ENCODE peak calls at places on chromosomes 12 and 14, in five cellular contexts. H is CD4-positive, CD25-positive, alpha-beta regulatory T cell; T is A549; J is psoas muscle; F is heart left ventricle. Z is an unnamed sample.

GRCh38 chr12:104969328-104969727 is 11.2 kb upstream of the SLC41A2 start:
- DNase-seq in T (no peak), H (no peak), J (no peak), F (no peak), Z (no peak)

GRCh38 chr14:58663494-58664111 is 25.8 kb downstream of the DACT1 start:
- DNase-seq in T (no peak), F (no peak), J (no peak), H (no peak), Z (no peak)

GRCh38 chr12:41663487-41664258 is 475.6 kb downstream of the PDZRN4 start:
- DNase-seq in H (no peak), F (no peak), J (no peak), T (peak; percentile 39), Z (no peak)

GRCh38 chr14:80638620-80639215 is 302.8 kb downstream of the CEP128 start:
- DNase-seq in T (peak; percentile 89), H (no peak), J (no peak), F (no peak), Z (peak; percentile 55)

GRCh38 chr14:59490756-59491155 is 6.4 kb downstream of the JKAMP start:
- DNase-seq in J (no peak), T (no peak), F (no peak), H (no peak), Z (no peak)

GRCh38 chr12:53352331-53353258 is 16.4 kb upstream of the SP7 start:
- DNase-seq in F (peak; percentile 86), H (peak; percentile 91), J (peak; percentile 81), T (peak; percentile 93), Z (peak; percentile 74)

GRCh38 chr12:107134558-107134957 is 41.2 kb upstream of the CRY1 start:
- DNase-seq in F (no peak), T (peak; percentile 71), H (peak; percentile 53), J (no peak), Z (no peak)

GRCh38 chr14:23128969-23129758 is 10.1 kb upstream of the CEBPE start:
- DNase-seq in J (no peak), F (no peak), T (no peak), H (no peak), Z (no peak)

GRCh38 chr12:78096909-78097597 is 266.4 kb downstream of the NAV3 start:
- DNase-seq in H (no peak), J (no peak), F (no peak), T (no peak), Z (no peak)

GRCh38 chr12:71160585-71160984 is 2.8 kb upstream of the TSPAN8 start:
- DNase-seq in H (no peak), T (no peak), F (no peak), J (no peak), Z (no peak)

GRCh38 chr12:51401900-51402299 is 10.7 kb upstream of the GALNT6 start:
- DNase-seq in J (no peak), H (no peak), T (no peak), F (no peak), Z (no peak)

GRCh38 chr14:73741876-73742519 is 27.8 kb upstream of the PNMA1 start:
- DNase-seq in T (no peak), F (peak; percentile 34), J (no peak), H (peak; percentile 58), Z (peak; percentile 10)

GRCh38 chr14:50260511-50260910 is 29.1 kb upstream of the SOS2 start:
- DNase-seq in H (peak; percentile 60), F (no peak), T (peak; percentile 40), J (no peak), Z (no peak)

GRCh38 chr14:23286904-23287479 is 1.1 kb upstream of the HOMEZ start:
- DNase-seq in J (no peak), F (no peak), H (no peak), T (no peak), Z (no peak)

GRCh38 chr12:105861232-105861631 is 277.5 kb downstream of the NUAK1 start:
- DNase-seq in H (no peak), F (no peak), J (no peak), T (no peak), Z (no peak)

GRCh38 chr14:70640938-70641547 is 673 bp upstream of the TTC9 start:
- DNase-seq in J (peak; percentile 86), F (no peak), H (peak; percentile 62), T (peak; percentile 47), Z (no peak)
- H3K4me1 ChIP-seq in J (peaks cover 3% of the 10 kb centered on the region), F (no peaks in the 10 kb centered on the region), H (peaks cover 44% of the 10 kb centered on the region), T (peaks cover 11% of the 10 kb centered on the region), Z (peaks cover 11% of the 10 kb centered on the region)

DNA sequence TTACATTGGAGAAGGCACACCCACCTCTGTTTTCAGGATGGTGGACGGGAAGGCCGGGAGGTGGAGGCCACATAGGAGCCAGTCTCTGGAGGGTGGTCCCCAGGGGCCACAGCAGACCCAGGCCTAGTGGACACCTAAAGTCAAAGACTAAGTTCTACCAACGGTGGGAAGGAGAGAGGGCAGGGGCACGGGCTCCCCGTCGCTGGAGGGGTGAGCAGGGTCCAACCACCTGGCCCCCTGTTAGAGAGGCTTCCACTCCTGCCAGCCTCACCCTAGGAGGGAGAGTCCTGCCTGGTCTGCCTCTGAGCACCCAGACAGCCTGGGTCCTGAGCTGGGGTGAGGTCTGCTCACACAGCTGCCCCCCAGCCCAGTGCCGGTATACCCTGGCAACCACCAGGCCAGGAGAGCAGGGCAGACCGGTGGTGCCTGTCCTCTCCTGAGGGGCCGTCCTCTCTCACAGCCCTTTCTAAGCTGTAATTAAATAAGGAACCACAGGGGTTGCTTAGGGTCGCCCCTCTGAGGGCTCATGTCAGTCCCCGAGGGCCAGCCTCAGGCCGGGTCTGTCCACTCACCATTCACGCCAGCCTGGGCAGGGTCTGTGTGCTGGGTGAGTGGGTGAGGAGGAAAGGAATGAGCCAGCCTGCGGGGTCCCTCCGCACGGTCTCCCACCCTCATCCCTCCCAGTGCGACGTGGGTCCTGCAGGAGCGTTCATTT is 2.3 kb downstream of the INF2 start:
- DNase-seq in J (no peak), H (no peak), T (no peak), F (peak; percentile 19), Z (no peak)
- H3K4me1 ChIP-seq in J (peaks cover 50% of the 10 kb centered on the region), H (peaks cover 91% of the 10 kb centered on the region), T (peaks cover 80% of the 10 kb centered on the region), F (peaks cover 22% of the 10 kb centered on the region), Z (peaks cover 41% of the 10 kb centered on the region)

GRCh38 chr14:71582705-71583104 is 349.5 kb upstream of the RGS6 start:
- DNase-seq in J (no peak), F (no peak), H (no peak), T (no peak), Z (peak; percentile 63)

GRCh38 chr14:71588028-71588427 is 344.2 kb upstream of the RGS6 start:
- DNase-seq in F (no peak), J (no peak), T (no peak), H (no peak), Z (no peak)

GRCh38 chr14:71583246-71583645 is 349.0 kb upstream of the RGS6 start:
- DNase-seq in T (no peak), H (no peak), F (no peak), J (no peak), Z (no peak)

GRCh38 chr14:71586131-71586893 is 345.9 kb upstream of the RGS6 start:
- DNase-seq in H (no peak), T (no peak), F (no peak), J (no peak), Z (peak; percentile 43)

GRCh38 chr14:71583705-71584104 is 348.5 kb upstream of the RGS6 start:
- DNase-seq in T (no peak), J (no peak), F (no peak), H (no peak), Z (no peak)
- H3K4me1 ChIP-seq in T (peaks cover 11% of the 10 kb centered on the region), J (no peaks in the 10 kb centered on the region), F (no peaks in the 10 kb centered on the region), H (no peaks in the 10 kb centered on the region), Z (peaks cover 61% of the 10 kb centered on the region)

DNA sequence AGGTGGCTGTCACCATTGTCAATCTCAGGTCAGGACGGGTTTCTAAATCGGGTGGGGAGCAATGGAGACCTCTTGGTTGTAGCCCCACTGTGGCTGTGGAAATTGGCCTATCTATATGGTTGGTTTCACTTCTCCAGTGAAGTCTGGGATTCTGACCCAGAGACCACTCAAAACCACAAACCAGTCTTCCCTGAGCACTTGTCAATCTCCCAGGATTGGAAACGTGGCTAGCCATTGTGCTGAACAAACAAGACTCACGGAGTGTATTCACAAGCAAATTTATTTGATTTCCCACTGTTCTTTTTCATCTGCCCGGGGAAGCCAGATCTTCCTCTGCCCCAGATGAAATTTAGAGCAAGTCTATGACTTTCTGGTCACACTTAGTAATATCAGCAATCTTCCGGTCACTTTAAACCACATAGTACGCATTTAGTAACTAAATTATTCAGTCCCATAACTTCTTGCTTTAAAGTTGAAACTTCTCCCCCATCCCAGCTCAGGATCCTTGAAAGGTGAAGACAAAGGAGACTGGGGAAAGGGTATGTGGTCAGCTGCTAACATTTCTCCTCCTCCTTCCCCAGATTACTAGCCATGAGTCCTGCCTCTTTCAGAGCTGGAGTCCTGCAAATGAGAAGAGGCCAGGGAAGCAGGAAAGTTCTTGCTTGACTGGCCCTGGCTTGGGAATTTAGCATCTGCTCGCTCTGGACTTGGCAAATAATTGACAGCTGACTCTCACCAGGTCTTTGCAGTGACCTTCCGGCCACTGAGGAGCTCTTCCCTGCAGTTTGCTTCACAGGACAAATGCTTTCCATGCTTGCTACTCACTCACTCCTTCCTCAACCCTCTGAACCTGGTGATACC is 123.2 kb upstream of the MAX start:
- DNase-seq in J (no peak), F (no peak), H (no peak), T (no peak), Z (no peak)
- H3K4me1 ChIP-seq in J (no peaks in the 10 kb centered on the region), F (no peaks in the 10 kb centered on the region), H (peaks cover 17% of the 10 kb centered on the region), T (peaks cover 34% of the 10 kb centered on the region), Z (peaks cover 44% of the 10 kb centered on the region)

DNA sequence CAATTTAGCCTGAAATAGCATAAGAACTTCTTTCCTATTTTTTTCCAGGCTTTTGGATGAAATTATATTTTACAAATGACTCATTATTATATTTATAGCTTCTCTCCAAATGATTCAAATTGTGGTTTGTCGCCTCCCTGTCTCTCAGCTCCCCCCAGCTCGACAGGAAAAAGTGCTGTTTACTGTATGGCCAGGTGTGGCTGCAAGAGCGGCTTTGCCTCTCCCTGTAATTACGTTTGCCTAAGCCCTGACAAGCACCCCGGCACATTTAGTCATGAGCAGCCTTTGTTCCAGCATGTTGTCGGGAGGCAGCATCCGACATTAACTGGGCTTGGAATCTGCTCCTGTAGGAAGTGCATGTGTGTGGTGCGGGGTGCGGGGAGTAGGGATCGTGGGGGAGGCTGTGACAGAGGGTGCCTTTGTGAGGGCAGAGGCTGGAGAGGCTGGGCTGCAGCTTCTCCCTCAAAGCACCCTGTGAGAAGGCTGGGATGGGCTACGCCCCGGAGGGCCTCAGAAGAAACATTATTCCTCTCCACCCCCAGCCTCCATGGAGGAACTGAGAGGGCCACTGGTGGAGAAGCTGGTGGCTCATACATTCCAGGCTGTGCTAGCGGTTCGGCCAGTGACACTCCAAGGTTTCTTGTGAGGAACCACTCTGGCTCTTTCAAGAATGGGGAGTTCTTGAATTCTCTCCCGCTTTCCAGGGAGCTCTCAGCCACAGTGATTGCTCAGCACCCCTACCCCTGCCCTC is 42.1 kb upstream of the CTDSP2 start:
- DNase-seq in T (no peak), F (peak; percentile 55), H (peak; percentile 46), J (peak; percentile 56), Z (no peak)
- H3K4me1 ChIP-seq in T (peaks cover 53% of the 10 kb centered on the region), F (peaks cover 10% of the 10 kb centered on the region), H (peaks cover 10% of the 10 kb centered on the region), J (peaks cover 53% of the 10 kb centered on the region), Z (peaks cover 50% of the 10 kb centered on the region)

GRCh38 chr12:6073426-6073825 is 51.0 kb downstream of the VWF start:
- DNase-seq in J (no peak), H (no peak), T (no peak), F (no peak), Z (no peak)
- H3K4me1 ChIP-seq in J (peaks cover 4% of the 10 kb centered on the region), H (peaks cover 26% of the 10 kb centered on the region), T (peaks cover 4% of the 10 kb centered on the region), F (peaks cover 11% of the 10 kb centered on the region), Z (peaks cover 72% of the 10 kb centered on the region)

DNA sequence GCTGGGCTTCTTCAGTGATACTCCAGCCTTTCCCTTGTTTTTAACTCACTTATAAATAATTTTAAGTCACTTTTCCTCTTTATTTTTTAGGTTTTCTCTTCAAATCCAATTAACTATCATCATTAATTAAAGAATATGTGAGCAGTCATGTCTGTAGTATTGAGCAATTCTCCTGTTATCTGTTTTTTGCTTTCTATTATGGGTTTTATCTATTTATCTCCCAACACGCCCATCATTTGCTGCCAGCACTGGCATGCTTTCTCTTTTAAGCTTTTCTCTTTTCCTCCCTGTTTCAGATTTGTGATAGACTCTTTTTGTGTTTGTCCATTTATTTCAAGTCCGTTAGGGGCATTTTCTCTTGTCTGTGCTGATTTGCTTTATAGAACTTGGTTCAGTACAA is 72.3 kb downstream of the CRADD start:
- DNase-seq in J (no peak), T (no peak), F (no peak), H (peak; percentile 55), Z (no peak)
- H3K4me1 ChIP-seq in J (peaks cover 23% of the 10 kb centered on the region), T (no peaks in the 10 kb centered on the region), F (no peaks in the 10 kb centered on the region), H (peaks cover 15% of the 10 kb centered on the region), Z (peaks cover 17% of the 10 kb centered on the region)